ENCODE peak calls at places on chromosomes 3 and 15, in eight cellular contexts. One of them, this sample, is unnamed.

GRCh38 chr3:178019645-178020044 is 516.6 kb upstream of the KCNMB2 start:
- DNase-seq in SK-N-SH: no peak
- DNase-seq in GM23248: no peak
- DNase-seq in MM.1S: no peak
- DNase-seq in neural progenitor cell: no peak
- DNase-seq in HCT116: no peak
- DNase-seq in PC-3: no peak
- DNase-seq in GM23338: peak; percentile 9
- DNase-seq in this sample: no peak

GRCh38 chr3:106088270-106088669 is 219.5 kb upstream of the CBLB start:
- DNase-seq in GM23248: no peak
- DNase-seq in SK-N-SH: no peak
- DNase-seq in PC-3: no peak
- DNase-seq in HCT116: no peak
- DNase-seq in neural progenitor cell: no peak
- DNase-seq in MM.1S: no peak
- DNase-seq in GM23338: no peak
- DNase-seq in this sample: no peak

GRCh38 chr3:155323063-155323666 is 29.7 kb upstream of the STRIT1 start:
- DNase-seq in neural progenitor cell: peak; percentile 80
- DNase-seq in HCT116: peak; percentile 68
- DNase-seq in SK-N-SH: peak; percentile 61
- DNase-seq in PC-3: peak; percentile 86
- DNase-seq in MM.1S: peak; percentile 87
- DNase-seq in GM23338: peak; percentile 90
- DNase-seq in GM23248: peak; percentile 82
- DNase-seq in this sample: peak; percentile 89

GRCh38 chr15:93025625-93025982 is 63.4 kb downstream of the RGMA start:
- DNase-seq in MM.1S: no peak
- DNase-seq in GM23248: no peak
- DNase-seq in GM23338: no peak
- DNase-seq in PC-3: no peak
- DNase-seq in SK-N-SH: no peak
- DNase-seq in HCT116: no peak
- DNase-seq in neural progenitor cell: no peak
- DNase-seq in this sample: no peak

GRCh38 chr3:196272826-196273225 is 14.7 kb downstream of the PCYT1A start:
- DNase-seq in neural progenitor cell: no peak
- DNase-seq in HCT116: no peak
- DNase-seq in GM23248: no peak
- DNase-seq in GM23338: no peak
- DNase-seq in SK-N-SH: no peak
- DNase-seq in MM.1S: no peak
- DNase-seq in PC-3: no peak
- DNase-seq in this sample: no peak

GRCh38 chr15:22873204-22873701 is 34.8 kb downstream of the NIPA2 start:
- DNase-seq in PC-3: peak; percentile 83
- DNase-seq in HCT116: no peak
- DNase-seq in MM.1S: no peak
- DNase-seq in SK-N-SH: no peak
- DNase-seq in GM23248: peak; percentile 56
- DNase-seq in GM23338: peak; percentile 74
- DNase-seq in neural progenitor cell: peak; percentile 55
- DNase-seq in this sample: no peak

GRCh38 chr15:85813234-85813633 is 18.5 kb upstream of the KLHL25 start:
- DNase-seq in SK-N-SH: no peak
- DNase-seq in MM.1S: no peak
- DNase-seq in HCT116: no peak
- DNase-seq in GM23338: no peak
- DNase-seq in neural progenitor cell: no peak
- DNase-seq in GM23248: no peak
- DNase-seq in PC-3: no peak
- DNase-seq in this sample: no peak

GRCh38 chr3:149630806-149631205 is 27.0 kb downstream of the WWTR1 start:
- DNase-seq in GM23338: no peak
- DNase-seq in PC-3: no peak
- DNase-seq in HCT116: no peak
- DNase-seq in MM.1S: no peak
- DNase-seq in neural progenitor cell: no peak
- DNase-seq in SK-N-SH: no peak
- DNase-seq in GM23248: no peak
- DNase-seq in this sample: no peak

GRCh38 chr3:48187579-48188265 is 495 bp downstream of the CDC25A start:
- DNase-seq in HCT116: no peak
- DNase-seq in neural progenitor cell: no peak
- DNase-seq in MM.1S: peak; percentile 53
- DNase-seq in GM23248: no peak
- DNase-seq in GM23338: peak; percentile 39
- DNase-seq in SK-N-SH: peak; percentile 74
- DNase-seq in PC-3: peak; percentile 33
- DNase-seq in this sample: peak; percentile 90

GRCh38 chr3:54873059-54873695 is 54.7 kb downstream of the LRTM1 start:
- DNase-seq in GM23248: peak; percentile 32
- DNase-seq in neural progenitor cell: no peak
- DNase-seq in PC-3: peak; percentile 45
- DNase-seq in GM23338: no peak
- DNase-seq in SK-N-SH: no peak
- DNase-seq in MM.1S: no peak
- DNase-seq in HCT116: no peak
- DNase-seq in this sample: no peak

GRCh38 chr3:30222436-30222835 is 384.0 kb upstream of the TGFBR2 start:
- DNase-seq in GM23248: peak; percentile 73
- DNase-seq in GM23338: no peak
- DNase-seq in neural progenitor cell: no peak
- DNase-seq in MM.1S: no peak
- DNase-seq in SK-N-SH: no peak
- DNase-seq in HCT116: no peak
- DNase-seq in PC-3: no peak
- DNase-seq in this sample: no peak

GRCh38 chr3:14455571-14456317 is 53.3 kb downstream of the SLC6A6 start:
- DNase-seq in neural progenitor cell: no peak
- DNase-seq in GM23338: no peak
- DNase-seq in SK-N-SH: no peak
- DNase-seq in MM.1S: no peak
- DNase-seq in PC-3: no peak
- DNase-seq in GM23248: no peak
- DNase-seq in HCT116: no peak
- DNase-seq in this sample: no peak

GRCh38 chr3:171614318-171614967 is 154.2 kb upstream of the TNIK start:
- DNase-seq in GM23248: peak; percentile 52
- DNase-seq in HCT116: no peak
- DNase-seq in GM23338: peak; percentile 72
- DNase-seq in SK-N-SH: no peak
- DNase-seq in MM.1S: peak; percentile 22
- DNase-seq in neural progenitor cell: peak; percentile 67
- DNase-seq in PC-3: no peak
- DNase-seq in this sample: no peak

GRCh38 chr3:45226206-45226915 is at the start of gene TMEM158:
- DNase-seq in GM23338: peak; percentile 84
- DNase-seq in neural progenitor cell: peak; percentile 91
- DNase-seq in MM.1S: peak; percentile 83
- DNase-seq in GM23248: peak; percentile 92
- DNase-seq in SK-N-SH: peak; percentile 97
- DNase-seq in PC-3: peak; percentile 89
- DNase-seq in HCT116: no peak
- DNase-seq in this sample: no peak

GRCh38 chr3:13208706-13209295 is 135.6 kb upstream of the IQSEC1 start:
- DNase-seq in GM23338: no peak
- DNase-seq in GM23248: no peak
- DNase-seq in HCT116: no peak
- DNase-seq in MM.1S: no peak
- DNase-seq in neural progenitor cell: no peak
- DNase-seq in SK-N-SH: no peak
- DNase-seq in PC-3: no peak
- DNase-seq in this sample: no peak

GRCh38 chr15:44656913-44657312 is 6.5 kb downstream of the SPG11 start:
- DNase-seq in MM.1S: no peak
- DNase-seq in GM23248: no peak
- DNase-seq in neural progenitor cell: no peak
- DNase-seq in GM23338: no peak
- DNase-seq in SK-N-SH: no peak
- DNase-seq in PC-3: no peak
- DNase-seq in HCT116: no peak
- DNase-seq in this sample: no peak
- H3K36me3 ChIP-seq in MM.1S: peaks cover 6% of the 10 kb centered on the region
- H3K36me3 ChIP-seq in GM23248: peaks cover 25% of the 10 kb centered on the region
- H3K36me3 ChIP-seq in neural progenitor cell: peaks cover 8% of the 10 kb centered on the region
- H3K36me3 ChIP-seq in GM23338: peaks cover 2% of the 10 kb centered on the region
- H3K36me3 ChIP-seq in SK-N-SH: peaks cover 61% of the 10 kb centered on the region
- H3K36me3 ChIP-seq in PC-3: peaks cover 11% of the 10 kb centered on the region
- H3K36me3 ChIP-seq in HCT116: peaks cover 27% of the 10 kb centered on the region
- H3K36me3 ChIP-seq in this sample: peaks cover 82% of the 10 kb centered on the region

DNA sequence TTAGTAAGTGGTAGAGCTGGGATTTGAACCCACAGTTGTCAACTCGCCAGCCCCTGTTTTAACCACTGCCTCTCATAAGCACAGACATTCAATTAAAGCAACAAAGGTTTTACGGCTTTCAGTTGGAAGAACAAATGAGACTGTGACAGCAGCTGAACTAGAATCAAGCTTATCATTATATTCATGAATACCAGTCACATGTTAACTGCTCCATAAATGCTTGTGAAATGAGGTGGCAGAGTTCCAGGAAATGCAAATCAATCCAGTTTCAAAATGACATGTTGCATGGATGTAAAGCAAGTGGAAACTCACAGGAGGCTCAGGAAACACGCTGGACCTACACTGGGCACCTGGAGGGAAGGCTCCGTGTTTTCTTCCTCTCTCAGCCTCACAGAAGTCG is 3.9 kb downstream of the GP5 start:
- DNase-seq in MM.1S: no peak
- DNase-seq in neural progenitor cell: no peak
- DNase-seq in PC-3: peak; percentile 14
- DNase-seq in HCT116: no peak
- DNase-seq in GM23338: no peak
- DNase-seq in SK-N-SH: no peak
- DNase-seq in GM23248: no peak
- DNase-seq in this sample: no peak
- H3K4me2 ChIP-seq in MM.1S: no peak overlapping the region
- H3K4me2 ChIP-seq in neural progenitor cell: no peak overlapping the region
- H3K4me2 ChIP-seq in PC-3: no peak overlapping the region
- H3K4me2 ChIP-seq in HCT116: no peak overlapping the region
- H3K4me2 ChIP-seq in GM23338: no peak overlapping the region
- H3K4me2 ChIP-seq in SK-N-SH: no peak overlapping the region
- H3K4me2 ChIP-seq in GM23248: no peak overlapping the region
- H3K4me2 ChIP-seq in this sample: no peak overlapping the region

DNA sequence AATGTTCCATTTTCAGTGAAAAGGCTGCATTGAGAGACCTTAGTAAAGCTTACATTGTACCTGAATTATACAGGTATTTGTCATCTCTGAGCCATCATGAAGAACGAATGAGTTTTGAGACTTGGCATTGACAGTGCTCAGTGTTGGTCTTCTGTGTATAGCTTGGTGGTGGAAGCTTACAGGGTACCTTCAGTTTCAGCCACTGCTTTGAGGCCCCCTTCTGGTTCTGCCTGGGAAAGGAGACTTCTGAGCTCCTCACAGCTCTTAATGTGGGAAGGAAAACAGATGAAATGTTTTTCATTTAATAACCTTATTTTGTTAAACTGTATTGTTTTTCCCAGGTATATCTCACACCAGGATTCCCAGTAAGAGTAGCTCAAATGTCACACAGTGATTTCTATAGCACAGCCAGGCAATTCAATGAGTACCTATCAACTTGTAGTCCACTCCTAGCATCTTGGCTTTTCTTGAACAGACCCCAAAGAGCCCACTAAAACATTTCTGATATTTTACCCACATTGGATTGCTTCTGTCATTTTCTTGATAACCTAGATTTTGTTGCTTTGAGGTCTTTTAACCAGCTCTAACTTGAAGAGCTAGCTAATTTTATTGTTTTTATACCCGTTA is 5.6 kb downstream of the SERPINI1 start:
- DNase-seq in SK-N-SH: peak; percentile 51
- DNase-seq in GM23338: peak; percentile 75
- DNase-seq in GM23248: peak; percentile 39
- DNase-seq in MM.1S: peak; percentile 68
- DNase-seq in PC-3: peak; percentile 59
- DNase-seq in HCT116: peak; percentile 38
- DNase-seq in neural progenitor cell: peak; percentile 56
- DNase-seq in this sample: peak; percentile 74
- TF ChIP-seq EZH2phosphoT487 in SK-N-SH: no peak
- TF ChIP-seq EZH2phosphoT487 in GM23338: no peak
- TF ChIP-seq EZH2phosphoT487 in GM23248: no peak
- TF ChIP-seq EZH2phosphoT487 in MM.1S: no peak
- TF ChIP-seq EZH2phosphoT487 in PC-3: no peak
- TF ChIP-seq EZH2phosphoT487 in HCT116: no peak
- TF ChIP-seq EZH2phosphoT487 in neural progenitor cell: no peak
- TF ChIP-seq EZH2phosphoT487 in this sample: no peak

GRCh38 chr3:57582470-57583168 is 14.5 kb downstream of the ARF4 start:
- DNase-seq in MM.1S: peak; percentile 54
- DNase-seq in PC-3: peak; percentile 83
- DNase-seq in neural progenitor cell: no peak
- DNase-seq in HCT116: peak; percentile 24
- DNase-seq in GM23248: no peak
- DNase-seq in GM23338: peak; percentile 31
- DNase-seq in SK-N-SH: peak; percentile 10
- DNase-seq in this sample: peak; percentile 72
- H3K36me3 ChIP-seq in MM.1S: peaks cover 4% of the 10 kb centered on the region
- H3K36me3 ChIP-seq in PC-3: peaks cover 38% of the 10 kb centered on the region
- H3K36me3 ChIP-seq in neural progenitor cell: no peaks in the 10 kb centered on the region
- H3K36me3 ChIP-seq in HCT116: peaks cover 15% of the 10 kb centered on the region
- H3K36me3 ChIP-seq in GM23248: peaks cover 64% of the 10 kb centered on the region
- H3K36me3 ChIP-seq in GM23338: peaks cover 25% of the 10 kb centered on the region
- H3K36me3 ChIP-seq in SK-N-SH: peaks cover 26% of the 10 kb centered on the region
- H3K36me3 ChIP-seq in this sample: peaks cover 90% of the 10 kb centered on the region

DNA sequence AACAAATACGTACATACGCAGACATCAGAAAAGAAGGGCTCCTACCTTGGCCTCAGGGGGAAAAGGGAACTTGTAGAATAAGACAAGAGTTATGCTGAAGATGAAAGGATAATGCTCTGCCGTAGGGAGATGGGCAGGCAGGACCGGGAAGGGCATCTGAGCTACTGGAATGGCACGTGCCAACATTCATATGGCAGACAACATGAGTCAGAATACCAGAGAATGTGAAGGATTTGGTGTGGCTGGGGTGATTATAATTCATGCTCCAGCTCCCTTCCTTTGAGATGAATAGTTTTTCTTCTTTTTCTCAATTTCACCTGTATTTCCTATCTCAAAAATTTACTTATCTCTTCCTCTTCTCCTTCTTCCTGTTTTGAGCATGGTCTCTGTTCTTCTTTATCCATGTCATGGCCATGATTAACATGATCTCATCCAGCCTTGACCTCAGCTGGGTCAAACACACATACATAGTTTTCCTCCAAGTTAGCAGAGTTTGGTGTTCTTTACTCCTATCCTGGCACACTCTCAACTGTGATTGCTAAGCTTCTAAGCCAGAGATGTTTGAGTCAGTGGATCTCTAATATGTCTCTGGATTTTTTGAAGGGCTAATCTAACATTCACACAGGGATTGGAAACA is 507.0 kb downstream of the FOXP1 start:
- DNase-seq in neural progenitor cell: no peak
- DNase-seq in GM23248: peak; percentile 79
- DNase-seq in SK-N-SH: no peak
- DNase-seq in PC-3: no peak
- DNase-seq in GM23338: no peak
- DNase-seq in MM.1S: no peak
- DNase-seq in HCT116: no peak
- DNase-seq in this sample: no peak
- H3K4me2 ChIP-seq in neural progenitor cell: no peak overlapping the region
- H3K4me2 ChIP-seq in GM23248: no peak overlapping the region
- H3K4me2 ChIP-seq in SK-N-SH: no peak overlapping the region
- H3K4me2 ChIP-seq in PC-3: no peak overlapping the region
- H3K4me2 ChIP-seq in GM23338: no peak overlapping the region
- H3K4me2 ChIP-seq in MM.1S: no peak overlapping the region
- H3K4me2 ChIP-seq in HCT116: no peak overlapping the region
- H3K4me2 ChIP-seq in this sample: no peak overlapping the region

GRCh38 chr3:128324911-128325592 is 141.6 kb downstream of the DNAJB8 start:
- DNase-seq in GM23338: no peak
- DNase-seq in HCT116: no peak
- DNase-seq in neural progenitor cell: no peak
- DNase-seq in MM.1S: no peak
- DNase-seq in PC-3: no peak
- DNase-seq in SK-N-SH: no peak
- DNase-seq in GM23248: no peak
- DNase-seq in this sample: no peak
- TF ChIP-seq EZH2phosphoT487 in GM23338: no peak
- TF ChIP-seq EZH2phosphoT487 in HCT116: no peak
- TF ChIP-seq EZH2phosphoT487 in neural progenitor cell: no peak
- TF ChIP-seq EZH2phosphoT487 in MM.1S: no peak
- TF ChIP-seq EZH2phosphoT487 in PC-3: no peak
- TF ChIP-seq EZH2phosphoT487 in SK-N-SH: no peak
- TF ChIP-seq EZH2phosphoT487 in GM23248: no peak
- TF ChIP-seq EZH2phosphoT487 in this sample: no peak

This sample was measured in OCI-LY7.